ENCODE peak calls at places on chromosomes 16 and 17, in four cellular contexts. Q is LoVo; N is stimulated activated naive B cell treated with anti-CD40 and anti-IgM and Interleukin-4, amounts not matched to agents 10 μg/mL and 1 μg/mL and 100 μg/mL, for 72 hours; M is ascending aorta. W is an unnamed sample.

GRCh38 chr16:17457997-17458396 is 12.8 kb downstream of the XYLT1 start:
- DNase-seq in Q (no peak), N (no peak), M (no peak), W (no peak)

GRCh38 chr17:82914375-82914774 is 74.6 kb upstream of the ZNF750 start:
- DNase-seq in Q (no peak), N (no peak), M (no peak), W (peak)

GRCh38 chr17:19004601-19005441 is at the start of gene FAM83G:
- DNase-seq in Q (peak), N (peak), M (peak), W (peak)

GRCh38 chr17:48615212-48615962 is at the start of gene HOXB8:
- DNase-seq in Q (peak), N (no peak), M (no peak), W (no peak)

GRCh38 chr16:27965801-27966200 is 97.7 kb downstream of the GSG1L start:
- DNase-seq in Q (no peak), N (no peak), M (no peak), W (no peak)

GRCh38 chr17:50183439-50184001 is 17.7 kb downstream of the SGCA start:
- DNase-seq in Q (no peak), N (no peak), M (no peak), W (no peak)

GRCh38 chr16:3548859-3549258 is 28.3 kb downstream of the NLRC3 start:
- DNase-seq in Q (no peak), N (no peak), M (no peak), W (no peak)

GRCh38 chr17:72566671-72567484 is 446.1 kb downstream of the SOX9 start:
- DNase-seq in Q (no peak), N (no peak), M (no peak), W (peak)

GRCh38 chr17:81025756-81026155 is 9.2 kb upstream of the BAIAP2 start:
- DNase-seq in Q (no peak), N (no peak), M (no peak), W (peak)

GRCh38 chr17:7951143-7951792 is 19.3 kb downstream of the CNTROB start:
- DNase-seq in Q (no peak), N (no peak), M (no peak), W (no peak)

GRCh38 chr17:38870259-38871165 is 654 bp downstream of the LASP1 start:
- DNase-seq in Q (peak), N (peak), M (no peak), W (peak)

GRCh38 chr17:7218166-7218565 is 1.5 kb downstream of the DLG4 start:
- DNase-seq in Q (no peak), N (no peak), M (no peak), W (no peak)

GRCh38 chr16:12406840-12407690 is 396.6 kb downstream of the CPPED1 start:
- DNase-seq in Q (no peak), N (no peak), M (no peak), W (no peak)

GRCh38 chr16:2919511-2920255 is 8.0 kb downstream of the FLYWCH1 start:
- DNase-seq in Q (peak), N (peak), M (no peak), W (peak)

GRCh38 chr16:22300427-22301071 is 3.3 kb downstream of the POLR3E start:
- DNase-seq in Q (peak), N (no peak), M (no peak), W (peak)